ENCODE peak calls at places on chromosomes 1 and 21, in ten cellular contexts. D is fibroblast of the conjunctiva, O is hepatic stellate cell, X is activated T-cell treated with anti-CD3 and anti-CD28 coated beads for 1 hour, S is NCI-H460, M is iris pigment epithelial cell, I is ELR, F is cardiac fibroblast, B is NCI-H2107, V is NCI-H524. A is an unnamed sample.

GRCh38 chr1:234745844-234746797 is 136.1 kb upstream of the IRF2BP2 start:
- DNase-seq in D (no peak), O (no peak), X (no peak), S (no peak), M (peak), I (peak), F (peak), B (no peak), V (peak), A (no peak)

GRCh38 chr1:25922633-25923567 is 16.7 kb upstream of the STMN1 start:
- DNase-seq in D (no peak), O (peak), X (no peak), S (no peak), M (no peak), I (peak), F (peak), B (peak), V (no peak), A (peak)

GRCh38 chr1:38892976-38893375 is 11.6 kb upstream of the GJA9 start:
- DNase-seq in D (no peak), O (no peak), X (no peak), S (no peak), M (no peak), I (no peak), F (no peak), B (no peak), V (no peak), A (no peak)

GRCh38 chr1:47387921-47388509 is 28.1 kb upstream of the FOXE3 start:
- DNase-seq in D (peak), O (no peak), X (no peak), S (no peak), M (no peak), I (no peak), F (no peak), B (no peak), V (no peak), A (no peak)

GRCh38 chr1:203422656-203423055 is 53.0 kb upstream of the PRELP start:
- DNase-seq in D (no peak), O (no peak), X (no peak), S (no peak), M (no peak), I (no peak), F (no peak), B (no peak), V (no peak), A (no peak)

GRCh38 chr1:170198584-170198983 is 52.8 kb downstream of the NTMT2 start:
- DNase-seq in D (no peak), O (no peak), X (no peak), S (no peak), M (no peak), I (no peak), F (no peak), B (no peak), V (no peak), A (no peak)

GRCh38 chr1:47724427-47724999 is 272.7 kb downstream of the TRABD2B start:
- DNase-seq in D (no peak), O (no peak), X (no peak), S (no peak), M (no peak), I (no peak), F (no peak), B (no peak), V (no peak), A (no peak)

GRCh38 chr1:193634470-193634869 is 448.1 kb upstream of the B3GALT2 start:
- DNase-seq in D (no peak), O (no peak), X (no peak), S (no peak), M (peak), I (no peak), F (peak), B (no peak), V (no peak), A (no peak)

GRCh38 chr1:156895927-156896326 is 2.4 kb downstream of the PEAR1 start:
- DNase-seq in D (no peak), O (no peak), X (no peak), S (no peak), M (no peak), I (no peak), F (no peak), B (no peak), V (no peak), A (no peak)

GRCh38 chr21:38716942-38717341 is 88.8 kb upstream of the ETS2 start:
- DNase-seq in D (no peak), O (no peak), X (no peak), S (no peak), M (peak), I (peak), F (no peak), B (no peak), V (no peak), A (no peak)

GRCh38 chr1:245060684-245061374 is 94.0 kb upstream of the KIF26B start:
- DNase-seq in D (peak), O (no peak), X (no peak), S (no peak), M (peak), I (no peak), F (peak), B (no peak), V (peak), A (no peak)

GRCh38 chr1:28326980-28327379 is 1.9 kb upstream of the MED18 start:
- DNase-seq in D (no peak), O (no peak), X (no peak), S (no peak), M (no peak), I (peak), F (no peak), B (no peak), V (no peak), A (no peak)

GRCh38 chr1:55631508-55631907 is 416.3 kb upstream of the USP24 start:
- DNase-seq in D (no peak), O (no peak), X (no peak), S (no peak), M (peak), I (peak), F (peak), B (no peak), V (no peak), A (no peak)

GRCh38 chr21:38474124-38474523 is 24.2 kb downstream of the ERG start:
- DNase-seq in D (no peak), O (no peak), X (no peak), S (no peak), M (no peak), I (no peak), F (no peak), B (no peak), V (no peak), A (no peak)

GRCh38 chr1:15975358-15975804 is 520 bp downstream of the ZBTB17 start:
- DNase-seq in D (no peak), O (peak), X (peak), S (no peak), M (peak), I (peak), F (peak), B (no peak), V (peak), A (peak)

GRCh38 chr1:1788646-1789431 is 10.6 kb upstream of the NADK start:
- DNase-seq in D (no peak), O (no peak), X (no peak), S (no peak), M (peak), I (peak), F (peak), B (no peak), V (no peak), A (no peak)

GRCh38 chr1:205013683-205014367 is 29.2 kb upstream of the CNTN2 start:
- DNase-seq in D (no peak), O (no peak), X (no peak), S (no peak), M (peak), I (no peak), F (peak), B (peak), V (peak), A (peak)

GRCh38 chr1:100955322-100955721 is 59.4 kb downstream of the SLC30A7 start:
- DNase-seq in D (peak), O (peak), X (no peak), S (no peak), M (peak), I (peak), F (peak), B (no peak), V (no peak), A (no peak)

GRCh38 chr1:21269461-21270085 is 20.7 kb downstream of the ECE1 start:
- DNase-seq in D (no peak), O (no peak), X (no peak), S (no peak), M (no peak), I (no peak), F (no peak), B (no peak), V (no peak), A (no peak)

GRCh38 chr1:173749137-173749536 is 34.4 kb downstream of the KLHL20 start:
- DNase-seq in D (no peak), O (no peak), X (no peak), S (no peak), M (peak), I (no peak), F (no peak), B (no peak), V (no peak), A (no peak)

GRCh38 chr1:165431079-165431478 is 13.8 kb downstream of the RXRG start:
- DNase-seq in D (no peak), O (no peak), X (no peak), S (no peak), M (no peak), I (no peak), F (no peak), B (no peak), V (no peak), A (no peak)

GRCh38 chr1:32714277-32714676 is 11.7 kb upstream of the SYNC start:
- DNase-seq in D (no peak), O (no peak), X (no peak), S (no peak), M (no peak), I (no peak), F (no peak), B (no peak), V (no peak), A (no peak)

GRCh38 chr1:59523745-59524450 is 227.0 kb downstream of the FGGY start:
- DNase-seq in D (no peak), O (no peak), X (no peak), S (no peak), M (no peak), I (no peak), F (no peak), B (no peak), V (no peak), A (no peak)

GRCh38 chr1:8412183-8412831 is 94.4 kb downstream of the SLC45A1 start:
- DNase-seq in D (peak), O (peak), X (no peak), S (no peak), M (peak), I (peak), F (peak), B (no peak), V (no peak), A (no peak)

GRCh38 chr1:219350172-219350571 is 176.5 kb downstream of the LYPLAL1 start:
- DNase-seq in D (no peak), O (no peak), X (no peak), S (no peak), M (no peak), I (no peak), F (no peak), B (no peak), V (no peak), A (no peak)

GRCh38 chr1:167175901-167176300 is 44.8 kb upstream of the POU2F1 start:
- DNase-seq in D (no peak), O (no peak), X (no peak), S (no peak), M (peak), I (peak), F (no peak), B (no peak), V (no peak), A (no peak)

GRCh38 chr1:199743227-199743626 is 284.3 kb upstream of the NR5A2 start:
- DNase-seq in D (no peak), O (no peak), X (no peak), S (no peak), M (peak), I (peak), F (no peak), B (no peak), V (no peak), A (no peak)

A was measured in lung.